ENCODE peak calls at places on chromosomes 2 and 18, in six cellular contexts. L, D, E, O, R and X are unnamed samples.

GRCh38 chr2:25651066-25651465 is 22.3 kb downstream of the DTNB start:
- DNase-seq in L (no peak), D (no peak), E (no peak), O (peak), R (no peak), X (no peak)

GRCh38 chr2:85269959-85270358 is 57.8 kb downstream of the TGOLN2 start:
- DNase-seq in L (no peak), D (no peak), E (peak), O (peak), R (no peak), X (no peak)

GRCh38 chr18:34867520-34867919 is 157.4 kb downstream of the DTNA start:
- DNase-seq in L (no peak), D (no peak), E (peak), O (no peak), R (no peak), X (peak)

GRCh38 chr18:62394001-62394763 is 69.1 kb downstream of the TNFRSF11A start:
- DNase-seq in L (no peak), D (no peak), E (no peak), O (no peak), R (no peak), X (no peak)

GRCh38 chr2:101752708-101753107 is 55.2 kb downstream of the MAP4K4 start:
- DNase-seq in L (no peak), D (no peak), E (no peak), O (no peak), R (no peak), X (no peak)

GRCh38 chr2:186459009-186459408 is 27.1 kb upstream of the ZC3H15 start:
- DNase-seq in L (no peak), D (no peak), E (peak), O (peak), R (no peak), X (no peak)

GRCh38 chr2:27489118-27489497 is 435 bp downstream of the IFT172 start:
- DNase-seq in L (no peak), D (no peak), E (peak), O (peak), R (peak), X (no peak)

GRCh38 chr2:112583497-112584133 is 794 bp upstream of the CHCHD5 start:
- DNase-seq in L (peak), D (no peak), E (peak), O (no peak), R (peak), X (no peak)

GRCh38 chr2:134906726-134907125 is 11.9 kb upstream of the CCNT2 start:
- DNase-seq in L (no peak), D (no peak), E (no peak), O (no peak), R (no peak), X (no peak)

GRCh38 chr2:205703471-205703870 is 21.2 kb downstream of the NRP2 start:
- DNase-seq in L (no peak), D (no peak), E (no peak), O (no peak), R (no peak), X (no peak)

GRCh38 chr2:174121612-174122011 is 126.7 kb downstream of the OLA1 start:
- DNase-seq in L (no peak), D (no peak), E (no peak), O (no peak), R (no peak), X (no peak)

GRCh38 chr18:32333781-32334180 is 136.9 kb downstream of the GAREM1 start:
- DNase-seq in L (no peak), D (no peak), E (no peak), O (no peak), R (no peak), X (no peak)

GRCh38 chr2:73931531-73932500 is 5.1 kb downstream of the DGUOK start:
- DNase-seq in L (no peak), D (no peak), E (no peak), O (peak), R (no peak), X (no peak)

GRCh38 chr2:195984951-195985726 is 83.5 kb downstream of the DNAH7 start:
- DNase-seq in L (no peak), D (no peak), E (no peak), O (no peak), R (no peak), X (no peak)

GRCh38 chr2:161208527-161209139 is 48.4 kb downstream of the TANK start:
- DNase-seq in L (peak), D (no peak), E (peak), O (peak), R (peak), X (no peak)

GRCh38 chr2:1509271-1509995 is 96.2 kb downstream of the TPO start:
- DNase-seq in L (no peak), D (no peak), E (no peak), O (no peak), R (no peak), X (no peak)

GRCh38 chr2:85095094-85095493 is 38.1 kb upstream of the TCF7L1 start:
- DNase-seq in L (no peak), D (no peak), E (no peak), O (peak), R (no peak), X (no peak)

GRCh38 chr18:62437520-62438329 is 85.1 kb upstream of the ZCCHC2 start:
- DNase-seq in L (no peak), D (no peak), E (no peak), O (no peak), R (no peak), X (no peak)

GRCh38 chr18:57748770-57749603 is 54.1 kb downstream of the ATP8B1 start:
- DNase-seq in L (peak), D (peak), E (peak), O (peak), R (no peak), X (no peak)

GRCh38 chr2:15112216-15112615 is 448.9 kb downstream of the NBAS start:
- DNase-seq in L (no peak), D (no peak), E (no peak), O (peak), R (no peak), X (no peak)

DNA sequence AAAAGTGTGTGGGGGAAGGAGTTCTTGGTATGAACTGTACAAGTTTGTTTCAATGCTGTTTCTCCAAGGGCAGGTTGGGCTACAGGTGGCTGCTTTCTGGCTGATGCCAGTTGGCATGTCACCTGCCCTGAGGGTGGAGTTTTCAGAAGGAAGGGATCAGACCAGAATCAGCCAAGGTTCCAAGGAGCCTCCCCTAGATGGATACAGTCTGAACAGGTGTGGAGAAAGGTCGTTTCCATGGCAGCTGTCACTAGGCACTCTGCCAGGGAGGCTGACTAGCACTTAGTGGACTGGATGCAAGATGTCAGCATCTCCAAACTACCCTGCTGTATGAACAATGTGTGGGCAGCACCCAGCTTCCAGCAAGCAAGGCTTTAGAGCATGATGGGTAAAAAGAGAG is 444.4 kb upstream of the HNRNPA3 start:
- DNase-seq in L (no peak), D (no peak), E (no peak), O (no peak), R (no peak), X (no peak)
- TF ChIP-seq BHLHE40 in L (no peak), D (no peak), E (no peak), O (no peak), R (no peak), X (no peak)

GRCh38 chr2:113842919-113843736 is 46.8 kb upstream of the ACTR3 start:
- DNase-seq in L (no peak), D (no peak), E (no peak), O (peak), R (no peak), X (no peak)
- TF ChIP-seq BHLHE40 in L (no peak), D (no peak), E (no peak), O (no peak), R (no peak), X (no peak)

GRCh38 chr2:98127229-98127989 is 40.4 kb downstream of the VWA3B start:
- DNase-seq in L (no peak), D (no peak), E (no peak), O (no peak), R (no peak), X (no peak)
- TF ChIP-seq BHLHE40 in L (no peak), D (no peak), E (no peak), O (no peak), R (no peak), X (no peak)

GRCh38 chr2:69771461-69771860 is 29.5 kb downstream of the ANXA4 start:
- DNase-seq in L (no peak), D (no peak), E (no peak), O (peak), R (no peak), X (no peak)

GRCh38 chr2:69768217-69768616 is 26.3 kb downstream of the ANXA4 start:
- DNase-seq in L (no peak), D (no peak), E (no peak), O (no peak), R (no peak), X (no peak)

GRCh38 chr2:69770747-69771146 is 28.8 kb downstream of the ANXA4 start:
- DNase-seq in L (no peak), D (no peak), E (no peak), O (no peak), R (no peak), X (no peak)

GRCh38 chr2:69768789-69769188 is 26.9 kb downstream of the ANXA4 start:
- DNase-seq in L (no peak), D (no peak), E (no peak), O (no peak), R (no peak), X (no peak)

GRCh38 chr2:69770193-69770702 is 28.3 kb downstream of the ANXA4 start:
- DNase-seq in L (peak), D (no peak), E (peak), O (peak), R (peak), X (peak)
- TF ChIP-seq BHLHE40 in L (no peak), D (no peak), E (no peak), O (peak), R (peak), X (no peak)

GRCh38 chr2:207766697-207767460 is 2.8 kb downstream of the FZD5 start:
- DNase-seq in L (no peak), D (no peak), E (peak), O (no peak), R (no peak), X (no peak)
- TF ChIP-seq BHLHE40 in L (no peak), D (peak), E (peak), O (no peak), R (no peak), X (no peak)

GRCh38 chr2:235143789-235144188 is 192.0 kb downstream of the SH3BP4 start:
- DNase-seq in L (no peak), D (no peak), E (no peak), O (no peak), R (no peak), X (no peak)
- TF ChIP-seq BHLHE40 in L (no peak), D (no peak), E (no peak), O (no peak), R (no peak), X (no peak)

GRCh38 chr2:125224188-125224587 is 1199.1 kb downstream of the CNTNAP5 start:
- DNase-seq in L (no peak), D (no peak), E (no peak), O (no peak), R (no peak), X (no peak)

GRCh38 chr2:125227843-125228392 is 1202.8 kb downstream of the CNTNAP5 start:
- DNase-seq in L (no peak), D (no peak), E (no peak), O (no peak), R (no peak), X (no peak)

DNA sequence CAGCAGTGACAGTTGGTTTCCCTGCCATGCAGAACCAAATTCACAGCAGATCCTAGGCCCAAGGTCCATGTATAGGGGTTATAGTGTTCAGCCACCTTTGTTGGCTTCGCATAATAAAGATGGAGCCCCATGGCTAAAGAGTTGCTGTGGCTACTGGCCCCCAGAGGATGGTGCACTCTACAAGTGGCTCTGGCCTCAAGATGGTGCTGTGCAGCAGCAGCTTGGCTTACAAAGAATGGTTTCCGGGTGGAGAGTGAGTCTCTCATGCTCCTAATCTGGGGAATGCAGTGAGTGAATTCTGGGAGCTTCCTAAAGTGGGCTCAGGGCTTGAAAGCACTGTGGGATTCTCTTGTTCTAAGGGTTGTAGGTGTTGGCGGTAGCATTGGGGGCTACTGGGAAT is 1199.7 kb downstream of the CNTNAP5 start:
- DNase-seq in L (no peak), D (no peak), E (no peak), O (no peak), R (no peak), X (peak)
- TF ChIP-seq BHLHE40 in L (no peak), D (no peak), E (no peak), O (no peak), R (no peak), X (no peak)